ENCODE peak calls at places on chromosomes 13 and 19, in six cellular contexts. H is fibroblast of lung, J is tibial nerve, P is cardiac muscle cell, Q is retinal pigment epithelial cell, N is breast epithelium. G is an unnamed sample.

GRCh38 chr13:106234656-106235055 is 300.8 kb downstream of the EFNB2 start:
- DNase-seq in H (no peak), P (peak), Q (peak), J (no peak), N (no peak), G (no peak)

GRCh38 chr19:40523322-40524047 is 53.2 kb upstream of the SHKBP1 start:
- DNase-seq in N (no peak), P (peak), Q (peak), H (peak), J (peak), G (peak)

GRCh38 chr19:39969681-39970423 is 1.1 kb upstream of the PSMC4 start:
- DNase-seq in J (no peak), Q (no peak), P (no peak), N (no peak), H (no peak), G (no peak)

GRCh38 chr19:47490847-47491246 is 6.8 kb upstream of the KPTN start:
- DNase-seq in H (no peak), Q (no peak), J (no peak), P (no peak), N (no peak), G (no peak)

GRCh38 chr13:55219538-55219937 is 1921.2 kb upstream of the PRR20A start:
- DNase-seq in P (no peak), N (no peak), J (no peak), Q (no peak), H (no peak), G (no peak)

GRCh38 chr19:12884926-12885748 is 1.9 kb downstream of the KLF1 start:
- DNase-seq in Q (no peak), N (peak), J (no peak), P (peak), H (peak), G (no peak)

GRCh38 chr13:38607136-38607535 is 79.7 kb upstream of the FREM2 start:
- DNase-seq in H (peak), N (no peak), P (no peak), Q (no peak), J (no peak), G (no peak)

GRCh38 chr19:10817291-10818038 is 18.5 kb downstream of the TMED1 start:
- DNase-seq in H (peak), J (peak), P (peak), Q (no peak), N (no peak), G (no peak)

GRCh38 chr13:27783111-27783510 is 9.2 kb upstream of the GSX1 start:
- DNase-seq in J (no peak), H (peak), Q (no peak), P (peak), N (no peak), G (no peak)

GRCh38 chr13:27667946-27668345 is 46.3 kb downstream of the POLR1D start:
- DNase-seq in H (peak), N (no peak), Q (no peak), J (no peak), P (peak), G (no peak)

GRCh38 chr13:93963266-93964131 is 516.0 kb downstream of the DCT start:
- DNase-seq in Q (no peak), N (no peak), J (no peak), H (peak), P (peak), G (peak)

GRCh38 chr13:106533101-106533939 is 2.1 kb downstream of the EFNB2 start:
- DNase-seq in N (peak), P (peak), J (peak), Q (no peak), H (peak), G (no peak)

GRCh38 chr13:70388935-70389334 is 280.7 kb upstream of the KLHL1 start:
- DNase-seq in P (no peak), Q (no peak), J (no peak), H (no peak), N (no peak), G (no peak)

GRCh38 chr13:98664924-98665637 is 87.4 kb downstream of the SLC15A1 start:
- DNase-seq in J (no peak), N (no peak), H (peak), P (no peak), Q (no peak), G (no peak)

GRCh38 chr13:29969286-29969685 is 118.9 kb upstream of the UBL3 start:
- DNase-seq in J (no peak), Q (no peak), N (no peak), P (peak), H (peak), G (no peak)

GRCh38 chr19:3526507-3527244 is 12.3 kb upstream of the TEKTIP1 start:
- DNase-seq in Q (no peak), J (no peak), P (no peak), N (no peak), H (no peak), G (no peak)
- TF ChIP-seq CTCF in Q (peak), J (no peak), P (peak), N (no peak), H (no peak), G (peak)

GRCh38 chr19:7415857-7416371 is 67.2 kb downstream of the ARHGEF18 start:
- DNase-seq in H (no peak), N (no peak), P (no peak), Q (no peak), J (no peak), G (no peak)

GRCh38 chr19:7418575-7418974 is 69.8 kb downstream of the ARHGEF18 start:
- DNase-seq in J (no peak), P (no peak), Q (no peak), N (no peak), H (no peak), G (no peak)

GRCh38 chr19:7417671-7418324 is 69.1 kb downstream of the ARHGEF18 start:
- DNase-seq in N (no peak), Q (no peak), H (peak), P (no peak), J (no peak), G (no peak)

GRCh38 chr19:7413629-7414028 is 64.9 kb downstream of the ARHGEF18 start:
- DNase-seq in Q (no peak), N (no peak), H (no peak), P (no peak), J (no peak), G (no peak)

GRCh38 chr19:7415163-7415856 is 66.6 kb downstream of the ARHGEF18 start:
- DNase-seq in J (no peak), H (peak), Q (peak), N (peak), P (peak), G (no peak)
- H3K4me3 ChIP-seq in J (no peak), H (no peak), Q (no peak), N (no peak), P (no peak), G (no peak)

GRCh38 chr19:52992109-52993004 is 21.4 kb upstream of the ERVV-1 start:
- DNase-seq in J (no peak), P (peak), Q (no peak), N (no peak), H (peak), G (no peak)

GRCh38 chr19:52995711-52996110 is 18.0 kb upstream of the ERVV-1 start:
- DNase-seq in J (no peak), Q (no peak), P (no peak), N (no peak), H (no peak), G (no peak)

GRCh38 chr19:52991021-52991420 is 22.7 kb upstream of the ERVV-1 start:
- DNase-seq in N (no peak), P (peak), J (no peak), Q (no peak), H (no peak), G (no peak)

GRCh38 chr19:52991484-52991883 is 22.2 kb upstream of the ERVV-1 start:
- DNase-seq in Q (peak), J (no peak), H (peak), P (peak), N (no peak), G (no peak)

DNA sequence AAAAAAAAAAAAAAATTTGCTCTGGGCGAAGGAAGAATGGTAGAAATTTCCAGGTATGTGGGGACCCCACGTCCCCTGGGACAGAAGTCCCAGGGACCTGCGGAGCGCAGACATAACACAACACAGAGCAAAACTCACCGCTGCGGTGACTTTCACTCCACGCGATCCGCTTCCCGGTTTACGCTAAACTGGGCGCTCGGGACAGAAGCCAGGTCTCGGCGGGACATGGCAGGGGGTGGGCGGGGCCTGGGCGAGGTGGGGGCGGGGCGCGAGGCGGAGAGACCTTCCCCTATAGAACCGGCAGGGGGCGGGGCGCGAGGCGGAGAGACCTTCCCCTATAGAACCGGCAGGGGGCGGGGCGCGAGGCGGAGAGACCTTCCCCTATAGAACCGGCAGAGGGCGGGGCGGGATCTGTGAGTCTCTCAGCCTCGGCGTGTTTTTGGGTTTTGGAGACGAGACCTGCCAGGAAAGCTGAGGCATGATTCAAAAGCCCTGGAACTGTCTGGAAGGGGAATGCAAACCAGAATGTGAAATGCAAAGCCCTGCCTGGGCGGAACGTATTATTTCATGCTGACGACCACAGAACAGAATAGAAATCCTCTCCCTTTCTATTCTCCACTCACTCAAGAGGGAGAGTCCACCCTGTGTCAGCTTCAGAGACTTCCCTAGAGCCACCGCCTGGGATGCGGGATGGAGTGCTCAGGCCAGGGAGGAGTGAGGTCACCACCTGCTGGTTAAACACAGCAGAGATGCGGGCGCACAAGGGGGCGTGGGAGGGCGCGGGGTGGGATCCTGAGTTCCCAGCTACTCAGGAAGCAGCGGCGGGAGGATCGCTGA is 20.2 kb upstream of the ERVV-1 start:
- DNase-seq in P (peak), H (peak), Q (no peak), J (peak), N (peak), G (no peak)
- TF ChIP-seq CTCF in P (peak), H (peak), Q (peak), J (peak), N (peak), G (peak)

DNA sequence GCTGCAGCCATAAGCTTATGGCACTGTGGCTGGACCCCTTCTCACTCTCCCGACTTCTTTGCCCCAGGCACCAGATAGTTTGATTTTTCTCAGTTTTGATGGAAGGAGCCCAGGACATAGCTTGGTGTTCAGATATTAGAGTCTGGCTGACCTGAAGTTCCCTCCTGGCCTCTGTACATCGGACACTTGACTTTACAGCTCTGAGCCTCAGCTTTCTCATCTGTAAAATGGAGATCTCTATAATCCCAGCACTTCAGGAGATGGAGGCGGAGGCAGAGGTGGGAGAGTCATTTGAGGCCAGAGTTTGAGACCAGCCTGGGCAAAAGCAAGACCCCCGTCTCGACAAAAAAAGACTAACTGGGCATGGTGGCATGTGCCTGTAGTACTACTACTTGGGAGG is 909 bp downstream of the CC2D1A start:
- DNase-seq in N (no peak), J (no peak), H (no peak), Q (no peak), P (no peak), G (no peak)
- H3K4me3 ChIP-seq in N (peak), J (peak), H (peak), Q (peak), P (peak), G (peak)

GRCh38 chr13:111505175-111505777 is 184.8 kb downstream of the TEX29 start:
- DNase-seq in J (no peak), H (no peak), N (peak), P (no peak), Q (no peak), G (no peak)
- TF ChIP-seq CTCF in J (no peak), H (no peak), N (no peak), P (no peak), Q (no peak), G (no peak)

DNA sequence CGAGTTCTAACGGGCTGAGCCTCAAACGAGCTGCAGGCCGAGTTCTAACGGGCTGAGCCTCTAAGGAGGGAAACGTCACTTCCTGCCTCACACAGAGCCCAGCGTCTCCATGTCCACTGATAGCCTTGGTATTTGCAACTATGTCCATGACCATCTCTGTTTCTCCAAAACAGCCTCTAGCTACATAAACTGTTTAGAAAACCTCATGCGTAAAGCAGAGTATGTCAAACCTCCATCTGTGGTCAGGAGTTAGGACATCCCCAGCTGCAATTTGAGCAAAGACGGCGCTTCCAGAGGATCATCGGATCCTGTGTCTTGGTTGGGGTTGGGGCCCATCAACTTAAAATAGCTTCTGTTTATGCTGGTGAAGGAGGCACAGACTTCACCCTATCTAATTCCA is 20.8 kb downstream of the RASA3 start:
- DNase-seq in Q (no peak), H (no peak), P (no peak), N (no peak), J (no peak), G (no peak)
- H3K4me3 ChIP-seq in Q (no peak), H (no peak), P (no peak), N (no peak), J (no peak), G (no peak)

DNA sequence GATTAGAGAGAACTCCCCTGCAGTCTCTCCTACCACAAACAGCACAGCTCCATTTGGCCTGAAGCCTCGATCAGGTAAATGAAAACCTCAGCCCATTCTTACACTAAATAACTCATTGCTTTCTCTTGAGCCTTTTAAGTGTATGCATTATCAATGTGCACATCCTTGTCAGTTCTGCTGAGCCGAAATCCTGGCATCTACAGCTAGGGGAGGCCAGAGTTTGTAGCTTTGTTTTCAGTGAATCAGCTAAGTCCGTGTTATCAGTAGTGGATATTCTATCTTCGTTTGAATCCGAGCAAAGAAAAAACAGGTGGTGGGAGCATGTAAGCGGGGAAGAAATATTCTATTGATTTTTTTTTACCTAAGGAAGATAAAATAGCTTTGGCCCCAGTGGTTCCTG is 84.4 kb downstream of the ESD start:
- DNase-seq in N (no peak), Q (no peak), P (no peak), J (no peak), H (no peak), G (no peak)
- TF ChIP-seq CTCF in N (no peak), Q (no peak), P (peak), J (no peak), H (no peak), G (peak)

G was measured in kidney epithelial cell.